ENCODE peak calls at places on chromosomes 4 and X, in seven cellular contexts. One of them, this sample, is unnamed.

GRCh38 chrX:69504626-69505612 is 793 bp downstream of the NALF2 start:
- DNase-seq in ovary: no peak
- DNase-seq in right lobe of liver: no peak
- DNase-seq in heart left ventricle: no peak
- DNase-seq in body of pancreas: no peak
- DNase-seq in sigmoid colon: no peak
- DNase-seq in tibial nerve: no peak
- DNase-seq in this sample: no peak

GRCh38 chrX:45762699-45763647 is 562.3 kb upstream of the DIPK2B start:
- DNase-seq in tibial nerve: no peak
- DNase-seq in ovary: no peak
- DNase-seq in right lobe of liver: no peak
- DNase-seq in heart left ventricle: no peak
- DNase-seq in body of pancreas: no peak
- DNase-seq in sigmoid colon: no peak
- DNase-seq in this sample: no peak

GRCh38 chr4:29852537-29852936 is 867.6 kb upstream of the PCDH7 start:
- DNase-seq in ovary: no peak
- DNase-seq in sigmoid colon: no peak
- DNase-seq in right lobe of liver: no peak
- DNase-seq in body of pancreas: no peak
- DNase-seq in tibial nerve: no peak
- DNase-seq in heart left ventricle: no peak
- DNase-seq in this sample: no peak

GRCh38 chr4:182881928-182882327 is 35.3 kb downstream of the DCTD start:
- DNase-seq in right lobe of liver: peak; percentile 62
- DNase-seq in heart left ventricle: no peak
- DNase-seq in ovary: peak; percentile 72
- DNase-seq in tibial nerve: no peak
- DNase-seq in body of pancreas: peak; percentile 49
- DNase-seq in sigmoid colon: peak; percentile 79
- DNase-seq in this sample: no peak

GRCh38 chr4:74758521-74758920 is 35.8 kb downstream of the BTC start:
- DNase-seq in right lobe of liver: no peak
- DNase-seq in tibial nerve: no peak
- DNase-seq in heart left ventricle: no peak
- DNase-seq in ovary: no peak
- DNase-seq in body of pancreas: no peak
- DNase-seq in sigmoid colon: no peak
- DNase-seq in this sample: no peak

GRCh38 chrX:134173541-134174272 is 63.3 kb upstream of the CCDC160 start:
- DNase-seq in heart left ventricle: no peak
- DNase-seq in body of pancreas: no peak
- DNase-seq in sigmoid colon: no peak
- DNase-seq in tibial nerve: no peak
- DNase-seq in ovary: no peak
- DNase-seq in right lobe of liver: no peak
- DNase-seq in this sample: peak; percentile 0

GRCh38 chr4:163484906-163485305 is 9.6 kb upstream of the TMA16 start:
- DNase-seq in right lobe of liver: no peak
- DNase-seq in heart left ventricle: peak; percentile 18
- DNase-seq in ovary: no peak
- DNase-seq in body of pancreas: peak; percentile 44
- DNase-seq in tibial nerve: peak; percentile 62
- DNase-seq in sigmoid colon: no peak
- DNase-seq in this sample: peak; percentile 73

GRCh38 chrX:7270018-7270417 is 122.1 kb upstream of the PUDP start:
- DNase-seq in sigmoid colon: no peak
- DNase-seq in body of pancreas: no peak
- DNase-seq in heart left ventricle: no peak
- DNase-seq in tibial nerve: no peak
- DNase-seq in ovary: no peak
- DNase-seq in right lobe of liver: no peak
- DNase-seq in this sample: no peak

GRCh38 chrX:17154001-17154400 is 207.5 kb downstream of the REPS2 start:
- DNase-seq in ovary: no peak
- DNase-seq in tibial nerve: no peak
- DNase-seq in heart left ventricle: no peak
- DNase-seq in body of pancreas: no peak
- DNase-seq in right lobe of liver: no peak
- DNase-seq in sigmoid colon: no peak
- DNase-seq in this sample: no peak

GRCh38 chr4:153040677-153041076 is 104.6 kb downstream of the FHDC1 start:
- DNase-seq in sigmoid colon: no peak
- DNase-seq in tibial nerve: no peak
- DNase-seq in body of pancreas: no peak
- DNase-seq in heart left ventricle: no peak
- DNase-seq in right lobe of liver: no peak
- DNase-seq in ovary: no peak
- DNase-seq in this sample: no peak

GRCh38 chrX:27598312-27598711 is 8.2 kb downstream of the DCAF8L2 start:
- DNase-seq in tibial nerve: no peak
- DNase-seq in right lobe of liver: no peak
- DNase-seq in sigmoid colon: no peak
- DNase-seq in body of pancreas: no peak
- DNase-seq in heart left ventricle: no peak
- DNase-seq in ovary: peak; percentile 60
- DNase-seq in this sample: peak; percentile 39

GRCh38 chr4:181756451-181756850 is 486.8 kb upstream of the TENM3 start:
- DNase-seq in body of pancreas: no peak
- DNase-seq in right lobe of liver: no peak
- DNase-seq in ovary: no peak
- DNase-seq in sigmoid colon: no peak
- DNase-seq in heart left ventricle: no peak
- DNase-seq in tibial nerve: no peak
- DNase-seq in this sample: no peak

GRCh38 chrX:37986893-37987292 is 19.5 kb upstream of the SYTL5 start:
- DNase-seq in sigmoid colon: no peak
- DNase-seq in ovary: no peak
- DNase-seq in right lobe of liver: no peak
- DNase-seq in tibial nerve: no peak
- DNase-seq in heart left ventricle: no peak
- DNase-seq in body of pancreas: no peak
- DNase-seq in this sample: no peak

GRCh38 chr4:77156912-77157858 is at the start of gene CCNG2:
- DNase-seq in tibial nerve: peak; percentile 90
- DNase-seq in ovary: peak; percentile 93
- DNase-seq in heart left ventricle: peak; percentile 90
- DNase-seq in sigmoid colon: peak; percentile 94
- DNase-seq in right lobe of liver: peak; percentile 84
- DNase-seq in body of pancreas: peak; percentile 88
- DNase-seq in this sample: peak; percentile 92

GRCh38 chrX:13101439-13102139 is 57.2 kb upstream of the FAM9C start:
- DNase-seq in tibial nerve: peak; percentile 67
- DNase-seq in body of pancreas: peak; percentile 81
- DNase-seq in ovary: peak; percentile 66
- DNase-seq in right lobe of liver: peak; percentile 61
- DNase-seq in sigmoid colon: peak; percentile 87
- DNase-seq in heart left ventricle: peak; percentile 67
- DNase-seq in this sample: peak; percentile 59

GRCh38 chrX:13103914-13104274 is 59.5 kb upstream of the FAM9C start:
- DNase-seq in ovary: no peak
- DNase-seq in sigmoid colon: no peak
- DNase-seq in tibial nerve: no peak
- DNase-seq in right lobe of liver: no peak
- DNase-seq in body of pancreas: no peak
- DNase-seq in heart left ventricle: no peak
- DNase-seq in this sample: no peak

GRCh38 chrX:13099121-13099520 is 54.7 kb upstream of the FAM9C start:
- DNase-seq in heart left ventricle: no peak
- DNase-seq in sigmoid colon: no peak
- DNase-seq in right lobe of liver: no peak
- DNase-seq in body of pancreas: no peak
- DNase-seq in ovary: no peak
- DNase-seq in tibial nerve: no peak
- DNase-seq in this sample: no peak

GRCh38 chrX:13102636-13103035 is 58.2 kb upstream of the FAM9C start:
- DNase-seq in heart left ventricle: no peak
- DNase-seq in tibial nerve: no peak
- DNase-seq in body of pancreas: no peak
- DNase-seq in sigmoid colon: no peak
- DNase-seq in right lobe of liver: no peak
- DNase-seq in ovary: no peak
- DNase-seq in this sample: no peak

GRCh38 chrX:13103111-13103913 is 58.9 kb upstream of the FAM9C start:
- DNase-seq in tibial nerve: no peak
- DNase-seq in right lobe of liver: no peak
- DNase-seq in heart left ventricle: no peak
- DNase-seq in body of pancreas: no peak
- DNase-seq in ovary: no peak
- DNase-seq in sigmoid colon: no peak
- DNase-seq in this sample: no peak
- TF ChIP-seq POLR2A in tibial nerve: no peak
- TF ChIP-seq POLR2A in right lobe of liver: no peak
- TF ChIP-seq POLR2A in heart left ventricle: no peak
- TF ChIP-seq POLR2A in body of pancreas: no peak
- TF ChIP-seq POLR2A in ovary: no peak
- TF ChIP-seq POLR2A in sigmoid colon: no peak
- TF ChIP-seq POLR2A in this sample: no peak

DNA sequence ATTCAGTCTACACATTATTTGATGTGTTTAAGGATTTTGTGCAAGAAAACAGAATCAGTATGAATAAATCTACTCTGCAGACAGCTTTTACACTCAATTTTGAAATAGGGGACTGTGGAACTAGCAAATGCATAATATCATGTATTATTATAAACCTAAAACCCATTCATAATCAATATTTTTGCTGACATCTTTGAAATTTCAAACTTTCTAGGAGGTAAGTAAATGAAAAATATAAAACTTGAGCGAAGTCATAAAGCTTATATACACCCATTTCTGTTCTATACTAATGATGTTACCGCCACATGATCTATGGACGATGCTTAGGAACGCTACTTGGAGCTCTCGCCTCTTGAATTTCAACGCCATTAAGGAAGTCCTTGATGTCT is 38.1 kb downstream of the ADGRA3 start:
- DNase-seq in right lobe of liver: no peak
- DNase-seq in heart left ventricle: no peak
- DNase-seq in tibial nerve: no peak
- DNase-seq in sigmoid colon: no peak
- DNase-seq in ovary: no peak
- DNase-seq in body of pancreas: no peak
- DNase-seq in this sample: no peak
- TF ChIP-seq POLR2A in right lobe of liver: no peak
- TF ChIP-seq POLR2A in heart left ventricle: no peak
- TF ChIP-seq POLR2A in tibial nerve: no peak
- TF ChIP-seq POLR2A in sigmoid colon: no peak
- TF ChIP-seq POLR2A in ovary: no peak
- TF ChIP-seq POLR2A in body of pancreas: no peak
- TF ChIP-seq POLR2A in this sample: no peak

GRCh38 chr4:93370256-93370655 is 458.3 kb upstream of the ATOH1 start:
- DNase-seq in heart left ventricle: no peak
- DNase-seq in ovary: no peak
- DNase-seq in tibial nerve: no peak
- DNase-seq in right lobe of liver: no peak
- DNase-seq in sigmoid colon: no peak
- DNase-seq in body of pancreas: no peak
- DNase-seq in this sample: no peak
- TF ChIP-seq POLR2A in heart left ventricle: no peak
- TF ChIP-seq POLR2A in ovary: no peak
- TF ChIP-seq POLR2A in tibial nerve: no peak
- TF ChIP-seq POLR2A in right lobe of liver: no peak
- TF ChIP-seq POLR2A in sigmoid colon: no peak
- TF ChIP-seq POLR2A in body of pancreas: no peak
- TF ChIP-seq POLR2A in this sample: no peak

GRCh38 chr4:15657366-15657765 is 2.2 kb upstream of the FBXL5 start:
- DNase-seq in ovary: no peak
- DNase-seq in right lobe of liver: no peak
- DNase-seq in heart left ventricle: no peak
- DNase-seq in tibial nerve: no peak
- DNase-seq in sigmoid colon: no peak
- DNase-seq in body of pancreas: no peak
- DNase-seq in this sample: no peak

GRCh38 chr4:15654556-15655222 is 468 bp downstream of the FBXL5 start:
- DNase-seq in sigmoid colon: peak; percentile 79
- DNase-seq in tibial nerve: peak; percentile 28
- DNase-seq in right lobe of liver: peak; percentile 69
- DNase-seq in ovary: peak; percentile 70
- DNase-seq in heart left ventricle: peak; percentile 55
- DNase-seq in body of pancreas: peak; percentile 44
- DNase-seq in this sample: no peak

GRCh38 chr4:15653864-15654391 is 1.2 kb downstream of the FBXL5 start:
- DNase-seq in body of pancreas: no peak
- DNase-seq in heart left ventricle: no peak
- DNase-seq in sigmoid colon: no peak
- DNase-seq in right lobe of liver: no peak
- DNase-seq in tibial nerve: no peak
- DNase-seq in ovary: no peak
- DNase-seq in this sample: peak; percentile 88

GRCh38 chr4:15656038-15656470 is 897 bp upstream of the FBXL5 start:
- DNase-seq in ovary: no peak
- DNase-seq in right lobe of liver: no peak
- DNase-seq in heart left ventricle: peak; percentile 15
- DNase-seq in body of pancreas: no peak
- DNase-seq in sigmoid colon: no peak
- DNase-seq in tibial nerve: peak; percentile 12
- DNase-seq in this sample: no peak

GRCh38 chr4:15655223-15656037 is at the start of gene FBXL5:
- DNase-seq in sigmoid colon: peak; percentile 87
- DNase-seq in tibial nerve: peak; percentile 63
- DNase-seq in right lobe of liver: peak; percentile 84
- DNase-seq in body of pancreas: peak; percentile 77
- DNase-seq in heart left ventricle: peak; percentile 84
- DNase-seq in ovary: peak; percentile 88
- DNase-seq in this sample: peak; percentile 92
- TF ChIP-seq POLR2A in sigmoid colon: peak; percentile 53
- TF ChIP-seq POLR2A in tibial nerve: peak; percentile 93
- TF ChIP-seq POLR2A in right lobe of liver: peak; percentile 92
- TF ChIP-seq POLR2A in body of pancreas: peak; percentile 82
- TF ChIP-seq POLR2A in heart left ventricle: no peak
- TF ChIP-seq POLR2A in ovary: peak; percentile 80
- TF ChIP-seq POLR2A in this sample: peak; percentile 86

GRCh38 chrX:106726485-106727437 is at the start of gene RNF128:
- DNase-seq in right lobe of liver: peak; percentile 79
- DNase-seq in tibial nerve: no peak
- DNase-seq in ovary: peak; percentile 43
- DNase-seq in sigmoid colon: no peak
- DNase-seq in body of pancreas: peak; percentile 83
- DNase-seq in heart left ventricle: peak; percentile 4
- DNase-seq in this sample: no peak
- TF ChIP-seq POLR2A in right lobe of liver: peak; percentile 79
- TF ChIP-seq POLR2A in tibial nerve: no peak
- TF ChIP-seq POLR2A in ovary: no peak
- TF ChIP-seq POLR2A in sigmoid colon: no peak
- TF ChIP-seq POLR2A in body of pancreas: peak; percentile 91
- TF ChIP-seq POLR2A in heart left ventricle: no peak
- TF ChIP-seq POLR2A in this sample: no peak

GRCh38 chrX:101617211-101618191 is at the start of gene ARMCX6:
- DNase-seq in heart left ventricle: peak; percentile 79
- DNase-seq in right lobe of liver: peak; percentile 78
- DNase-seq in ovary: peak; percentile 84
- DNase-seq in body of pancreas: peak; percentile 82
- DNase-seq in tibial nerve: peak; percentile 70
- DNase-seq in sigmoid colon: peak; percentile 92
- DNase-seq in this sample: peak; percentile 88
- TF ChIP-seq POLR2A in heart left ventricle: no peak
- TF ChIP-seq POLR2A in right lobe of liver: no peak
- TF ChIP-seq POLR2A in ovary: peak; percentile 50
- TF ChIP-seq POLR2A in body of pancreas: peak; percentile 59
- TF ChIP-seq POLR2A in tibial nerve: peak; percentile 42
- TF ChIP-seq POLR2A in sigmoid colon: no peak
- TF ChIP-seq POLR2A in this sample: peak; percentile 58